ENCODE peak calls at places on chromosomes 1 and 21, in four cellular contexts. M is ovary, X is cardiac fibroblast, P is foreskin fibroblast. R is an unnamed sample.

GRCh38 chr21:45376459-45377324 is 28.3 kb upstream of the COL18A1 start:
- DNase-seq in M (peak), X (peak), P (no peak), R (no peak)

GRCh38 chr1:42730002-42730401 is 10.0 kb downstream of the CLDN19 start:
- DNase-seq in M (no peak), X (no peak), P (no peak), R (no peak)

GRCh38 chr1:232822524-232822923 is 17.3 kb downstream of the MAP10 start:
- DNase-seq in M (no peak), X (no peak), P (no peak), R (no peak)

GRCh38 chr1:18639335-18640055 is 8.8 kb downstream of the PAX7 start:
- DNase-seq in M (no peak), X (no peak), P (no peak), R (no peak)

GRCh38 chr1:81119319-81119718 is 681.4 kb upstream of the ADGRL2 start:
- DNase-seq in M (no peak), X (no peak), P (no peak), R (no peak)

GRCh38 chr1:3061566-3061965 is 7.4 kb upstream of the PRDM16 start:
- DNase-seq in M (no peak), X (no peak), P (no peak), R (no peak)

GRCh38 chr1:151458936-151459330 is 361 bp downstream of the POGZ start:
- DNase-seq in M (peak), X (peak), P (peak), R (peak)

GRCh38 chr1:113981962-113982931 is 3.0 kb downstream of the OLFML3 start:
- DNase-seq in M (peak), X (peak), P (peak), R (peak)

GRCh38 chr1:24199291-24199900 is 12.3 kb upstream of the IFNLR1 start:
- DNase-seq in M (peak), X (peak), P (peak), R (peak)

GRCh38 chr1:41662656-41663437 is 178.4 kb upstream of the EDN2 start:
- DNase-seq in M (peak), X (peak), P (peak), R (no peak)

GRCh38 chr1:9331558-9332346 is 39.1 kb downstream of the SPSB1 start:
- DNase-seq in M (no peak), X (no peak), P (no peak), R (no peak)

GRCh38 chr1:177209357-177209756 is 38.6 kb downstream of the BRINP2 start:
- DNase-seq in M (peak), X (peak), P (peak), R (peak)

GRCh38 chr1:90475623-90476022 is 241.5 kb downstream of the BARHL2 start:
- DNase-seq in M (no peak), X (peak), P (no peak), R (peak)

GRCh38 chr1:159937014-159937750 is 8.2 kb downstream of the IGSF9 start:
- DNase-seq in M (no peak), X (no peak), P (no peak), R (no peak)

GRCh38 chr21:33028271-33028670 is 2.5 kb downstream of the OLIG2 start:
- DNase-seq in M (no peak), X (no peak), P (no peak), R (no peak)

GRCh38 chr1:239418683-239419082 is 32.3 kb downstream of the CHRM3 start:
- DNase-seq in M (no peak), X (no peak), P (no peak), R (no peak)

GRCh38 chr1:173056355-173056754 is 5.6 kb upstream of the TNFSF18 start:
- DNase-seq in M (no peak), X (no peak), P (no peak), R (no peak)

GRCh38 chr1:117336087-117336817 is 31.0 kb upstream of the MAN1A2 start:
- DNase-seq in M (no peak), X (no peak), P (no peak), R (no peak)

GRCh38 chr1:156703741-156704140 is 1.6 kb downstream of the CRABP2 start:
- DNase-seq in M (no peak), X (no peak), P (peak), R (no peak)

GRCh38 chr1:114676115-114676514 is 6.3 kb upstream of the DENND2C start:
- DNase-seq in M (no peak), X (no peak), P (no peak), R (no peak)

GRCh38 chr1:226185153-226186036 is 1.1 kb downstream of the ACBD3 start:
- DNase-seq in M (no peak), X (peak), P (peak), R (no peak)

GRCh38 chr1:107649023-107649422 is 316.0 kb downstream of the VAV3 start:
- DNase-seq in M (no peak), X (no peak), P (peak), R (no peak)

GRCh38 chr1:233406994-233407631 is 79.6 kb downstream of the MAP3K21 start:
- DNase-seq in M (no peak), X (no peak), P (no peak), R (no peak)

GRCh38 chr1:20640183-20640597 is 6.9 kb downstream of the PINK1 start:
- DNase-seq in M (peak), X (peak), P (peak), R (peak)

GRCh38 chr1:167630568-167631385 is 745 bp downstream of the RCSD1 start:
- DNase-seq in M (no peak), X (no peak), P (no peak), R (no peak)

GRCh38 chr21:42849759-42850412 is 29.5 kb downstream of the WDR4 start:
- DNase-seq in M (no peak), X (no peak), P (no peak), R (no peak)

GRCh38 chr1:156815307-156815826 is 1.3 kb downstream of the SH2D2A start:
- DNase-seq in M (peak), X (peak), P (peak), R (no peak)

GRCh38 chr21:42833859-42834729 is 45.2 kb downstream of the WDR4 start:
- DNase-seq in M (no peak), X (no peak), P (no peak), R (no peak)

GRCh38 chr1:192907545-192908243 is 98.9 kb downstream of the RGS2 start:
- DNase-seq in M (no peak), X (peak), P (peak), R (no peak)

GRCh38 chr1:91201699-91202098 is 179.9 kb upstream of the ZNF644 start:
- DNase-seq in M (no peak), X (no peak), P (no peak), R (no peak)

GRCh38 chr1:204464701-204465100 is 29.9 kb downstream of the PIK3C2B start:
- DNase-seq in M (no peak), X (no peak), P (no peak), R (no peak)

GRCh38 chr1:180593382-180593781 is 34.6 kb downstream of the OVAAL start:
- DNase-seq in M (no peak), X (no peak), P (no peak), R (no peak)

GRCh38 chr1:7490576-7490975 is 280.5 kb upstream of the VAMP3 start:
- DNase-seq in M (no peak), X (no peak), P (no peak), R (no peak)

GRCh38 chr1:200897188-200897710 is 2.5 kb downstream of the INAVA start:
- DNase-seq in M (no peak), X (no peak), P (no peak), R (no peak)

GRCh38 chr1:200896571-200897187 is 2.0 kb downstream of the INAVA start:
- DNase-seq in M (no peak), X (peak), P (no peak), R (no peak)

GRCh38 chr1:200894712-200895447 is at the start of gene INAVA:
- DNase-seq in M (no peak), X (no peak), P (no peak), R (no peak)

GRCh38 chr1:200895801-200896570 is 1.3 kb downstream of the INAVA start:
- DNase-seq in M (no peak), X (no peak), P (no peak), R (no peak)

GRCh38 chr1:200895448-200895799 is 724 bp downstream of the INAVA start:
- DNase-seq in M (no peak), X (no peak), P (no peak), R (no peak)
- H3K4me3 ChIP-seq in M (no peak), X (no peak), P (no peak), R (no peak)

GRCh38 chr1:220529530-220529920 is 1.6 kb downstream of the MARK1 start:
- DNase-seq in M (no peak), X (no peak), P (no peak), R (no peak)

GRCh38 chr1:220527279-220528048 is 472 bp upstream of the MARK1 start:
- DNase-seq in M (no peak), X (peak), P (peak), R (no peak)

GRCh38 chr1:220528049-220528678 is at the start of gene MARK1:
- DNase-seq in M (peak), X (peak), P (peak), R (no peak)

GRCh38 chr1:220528679-220529529 is 968 bp downstream of the MARK1 start:
- DNase-seq in M (peak), X (no peak), P (peak), R (no peak)

DNA sequence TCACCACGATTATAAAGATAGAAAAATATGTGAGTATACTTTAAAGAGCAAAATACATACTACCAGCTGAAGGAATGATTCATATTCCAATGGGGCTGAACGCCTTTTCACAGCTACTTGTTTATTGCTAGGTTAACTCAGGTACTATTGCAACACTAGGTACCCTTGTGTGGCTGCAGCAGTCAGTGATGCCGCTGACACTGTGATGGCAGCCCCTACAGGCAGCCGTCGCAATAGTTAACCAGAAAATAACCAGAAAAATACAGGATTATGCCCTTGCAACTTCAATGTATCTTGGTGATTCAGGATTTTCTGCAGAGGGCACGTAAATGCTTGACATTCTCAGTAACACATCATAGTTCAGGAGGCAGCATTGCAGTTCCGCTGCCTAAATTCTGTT is 1.6 kb upstream of the MARK1 start:
- DNase-seq in M (no peak), X (no peak), P (peak), R (no peak)
- TF ChIP-seq CTCF in M (no peak), X (no peak), P (no peak), R (peak)

DNA sequence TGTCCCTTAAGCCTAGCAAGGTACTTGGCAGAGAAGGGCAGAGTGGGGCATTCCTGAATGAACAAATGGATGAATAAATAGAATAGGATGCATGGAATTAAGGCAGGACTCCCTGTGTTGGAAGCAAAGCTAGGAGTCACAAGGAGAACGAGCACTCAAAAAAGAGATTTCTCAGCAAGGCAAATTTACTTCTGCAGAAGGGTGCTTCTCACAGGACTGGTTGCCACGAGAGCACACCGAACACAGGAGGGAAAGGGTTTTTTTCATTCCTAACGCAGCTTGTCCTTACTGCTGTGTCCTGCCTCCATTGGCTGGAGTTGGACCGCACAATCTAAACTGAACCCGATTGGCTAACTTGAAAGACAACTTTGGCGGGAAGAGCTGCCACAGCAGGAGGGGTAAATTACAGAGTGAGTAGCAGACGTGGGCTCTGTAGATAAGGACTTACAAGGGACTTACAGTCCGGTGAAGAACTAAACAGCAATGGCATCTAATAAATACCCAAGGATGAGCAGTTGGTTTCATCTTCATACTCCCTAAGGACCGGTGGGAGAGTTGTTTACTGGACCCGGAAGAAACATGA is 52.4 kb downstream of the KIF26B start:
- DNase-seq in M (no peak), X (no peak), P (no peak), R (no peak)
- H3K4me3 ChIP-seq in M (no peak), X (no peak), P (no peak), R (no peak)

GRCh38 chr1:228784191-228784590 is 48.9 kb downstream of the RHOU start:
- DNase-seq in M (no peak), X (no peak), P (no peak), R (no peak)

GRCh38 chr1:228782662-228783414 is 47.6 kb downstream of the RHOU start:
- DNase-seq in M (no peak), X (peak), P (peak), R (no peak)

GRCh38 chr1:228783415-228784045 is 48.3 kb downstream of the RHOU start:
- DNase-seq in M (no peak), X (no peak), P (peak), R (no peak)

GRCh38 chr1:228781161-228781771 is 46.0 kb downstream of the RHOU start:
- DNase-seq in M (no peak), X (peak), P (peak), R (no peak)

DNA sequence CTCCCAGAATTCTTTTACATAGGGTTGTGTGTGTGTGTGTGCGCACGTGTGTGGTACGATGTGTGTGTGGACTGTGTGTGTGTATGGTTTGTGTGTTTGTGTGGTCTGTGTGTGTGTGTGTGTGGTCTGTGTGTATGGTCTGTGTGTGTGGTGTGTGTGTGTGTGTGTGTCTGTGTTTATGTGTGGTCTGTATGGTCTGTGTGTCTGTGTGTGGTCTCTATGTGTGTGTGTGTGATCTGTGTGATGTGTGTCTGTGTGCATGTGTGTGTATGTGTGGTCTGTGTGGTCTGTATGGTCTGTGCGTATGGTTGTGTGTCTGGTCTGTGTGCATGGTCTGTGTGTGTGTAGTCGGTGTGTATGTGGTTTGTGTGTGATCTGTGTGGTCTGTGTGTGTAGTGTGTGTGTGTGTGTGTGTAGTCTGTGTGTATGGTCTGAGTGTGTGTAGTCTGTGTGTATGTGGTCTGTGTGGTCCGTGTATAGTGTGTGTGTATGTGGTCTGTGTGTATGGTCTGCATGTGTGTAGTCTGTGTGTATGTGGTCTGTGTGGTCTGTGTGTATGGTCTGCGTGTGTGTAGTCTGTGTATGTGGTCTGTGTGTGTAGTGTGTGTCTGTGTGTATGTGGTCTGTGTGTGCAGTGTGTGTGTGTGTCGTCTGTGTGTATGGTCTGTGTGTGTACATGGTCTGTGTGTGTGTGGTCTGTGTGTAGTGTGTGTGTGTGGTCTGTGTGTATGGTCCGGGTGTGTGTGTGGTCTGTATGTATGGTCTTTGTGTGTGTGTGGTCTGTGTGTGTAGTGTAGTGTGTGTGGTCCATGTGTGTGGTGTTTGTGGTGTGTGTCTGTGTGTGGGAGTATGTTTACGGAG is 46.8 kb downstream of the RHOU start:
- DNase-seq in M (no peak), X (no peak), P (no peak), R (no peak)
- TF ChIP-seq CTCF in M (no peak), X (no peak), P (no peak), R (no peak)

GRCh38 chr1:246689409-246689997 is 34.7 kb upstream of the SCCPDH start:
- DNase-seq in M (peak), X (peak), P (peak), R (peak)
- H3K4me3 ChIP-seq in M (peak), X (peak), P (peak), R (peak)

GRCh38 chr1:170932236-170932635 is 3.1 kb upstream of the MROH9 start:
- DNase-seq in M (no peak), X (no peak), P (no peak), R (no peak)

GRCh38 chr1:170929835-170930554 is 5.3 kb upstream of the MROH9 start:
- DNase-seq in M (peak), X (peak), P (peak), R (peak)

GRCh38 chr1:170931650-170932049 is 3.7 kb upstream of the MROH9 start:
- DNase-seq in M (no peak), X (no peak), P (no peak), R (no peak)

GRCh38 chr1:170929412-170929834 is 5.9 kb upstream of the MROH9 start:
- DNase-seq in M (no peak), X (peak), P (peak), R (no peak)

GRCh38 chr1:170927955-170928850 is 7.1 kb upstream of the MROH9 start:
- DNase-seq in M (no peak), X (peak), P (peak), R (no peak)
- TF ChIP-seq CTCF in M (no peak), X (no peak), P (no peak), R (no peak)

GRCh38 chr1:235368428-235368827 is 1.2 kb downstream of the TBCE start:
- DNase-seq in M (no peak), X (no peak), P (no peak), R (no peak)
- H3K4me3 ChIP-seq in M (peak), X (peak), P (peak), R (peak)

GRCh38 chr1:61043010-61043820 is 39.1 kb upstream of the NFIA start:
- DNase-seq in M (peak), X (peak), P (peak), R (peak)
- TF ChIP-seq CTCF in M (peak), X (peak), P (peak), R (peak)

DNA sequence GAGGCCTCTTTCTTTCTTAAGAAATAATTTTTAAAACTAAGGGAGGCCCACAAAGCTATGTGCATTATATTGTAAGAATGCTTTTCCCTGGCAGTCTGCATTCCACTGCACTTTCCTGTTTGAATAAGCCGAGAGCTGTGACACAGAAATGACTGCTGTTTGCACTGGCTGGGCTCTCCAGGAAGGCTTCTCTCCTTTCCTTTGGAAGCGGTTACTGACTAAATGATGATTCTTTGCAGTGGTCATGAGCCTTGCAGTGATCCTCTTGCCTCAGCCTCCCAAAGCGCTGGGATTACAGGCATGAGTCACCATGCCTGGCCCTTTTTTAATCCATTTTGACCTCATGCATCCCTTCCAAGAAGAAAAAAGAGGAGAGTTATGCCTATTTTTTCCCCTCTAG is 336.9 kb upstream of the CAMK1G start:
- DNase-seq in M (no peak), X (peak), P (no peak), R (no peak)
- H3K4me3 ChIP-seq in M (no peak), X (no peak), P (no peak), R (no peak)

GRCh38 chr1:83857108-83857507 is 141.8 kb downstream of the TTLL7 start:
- DNase-seq in M (no peak), X (peak), P (peak), R (peak)
- TF ChIP-seq CTCF in M (no peak), X (no peak), P (peak), R (peak)

R was measured in astrocyte of the cerebellum.